ENCODE peak calls at places on chromosome 5, in four cellular contexts. E is left kidney, U is breast epithelium, W is Caki2. F is an unnamed sample.

GRCh38 chr5:56123531-56124243 is 109.4 kb downstream of the ANKRD55 start:
- DNase-seq in W (peak), E (peak), U (no peak), F (peak)

GRCh38 chr5:139635606-139636206 is 12.4 kb upstream of the CXXC5 start:
- DNase-seq in E (peak), U (no peak), W (peak), F (peak)

GRCh38 chr5:139294372-139295165 is 1.0 kb downstream of the MATR3 start:
- DNase-seq in U (peak), E (peak), W (peak), F (peak)

GRCh38 chr5:135243194-135244191 is 155.5 kb downstream of the MACROH2A1 start:
- DNase-seq in E (peak), W (no peak), U (peak), F (no peak)

GRCh38 chr5:10479226-10479721 is 37.6 kb downstream of the ROPN1L start:
- DNase-seq in E (no peak), W (peak), U (no peak), F (peak)

GRCh38 chr5:79849486-79850315 is 141.4 kb downstream of the MTX3 start:
- DNase-seq in E (no peak), U (no peak), W (no peak), F (no peak)

GRCh38 chr5:68396722-68397121 is 181.2 kb downstream of the PIK3R1 start:
- DNase-seq in E (peak), W (peak), U (no peak), F (no peak)

GRCh38 chr5:103466494-103466893 is 96.1 kb downstream of the NUDT12 start:
- DNase-seq in E (no peak), U (no peak), W (no peak), F (peak)

GRCh38 chr5:30525353-30525752 is 668.1 kb upstream of the CDH6 start:
- DNase-seq in W (no peak), U (no peak), E (no peak), F (no peak)

GRCh38 chr5:137090151-137090550 is 409.0 kb downstream of the SPOCK1 start:
- DNase-seq in U (no peak), E (no peak), W (no peak), F (no peak)

GRCh38 chr5:127596501-127596900 is 52.4 kb upstream of the CTXN3 start:
- DNase-seq in E (no peak), W (no peak), U (no peak), F (no peak)

GRCh38 chr5:116668361-116668760 is 93.7 kb upstream of the SEMA6A start:
- DNase-seq in E (no peak), W (no peak), U (no peak), F (no peak)

GRCh38 chr5:122941737-122942136 is 94.8 kb downstream of the PPIC start:
- DNase-seq in U (no peak), W (no peak), E (no peak), F (no peak)

GRCh38 chr5:81909677-81910076 is 62.1 kb upstream of the ATG10 start:
- DNase-seq in E (no peak), U (no peak), W (no peak), F (no peak)

GRCh38 chr5:10424124-10424731 is 17.5 kb upstream of the ROPN1L start:
- DNase-seq in E (peak), W (peak), U (no peak), F (no peak)

GRCh38 chr5:15798006-15798405 is 298.0 kb downstream of the FBXL7 start:
- DNase-seq in W (no peak), U (no peak), E (no peak), F (no peak)

GRCh38 chr5:130279386-130279785 is 375.1 kb downstream of the CHSY3 start:
- DNase-seq in W (no peak), E (no peak), U (no peak), F (no peak)

GRCh38 chr5:123414975-123415374 is 8.2 kb downstream of the CEP120 start:
- DNase-seq in E (no peak), U (no peak), W (no peak), F (no peak)

GRCh38 chr5:10762178-10762775 is 1.2 kb upstream of the DAP start:
- DNase-seq in U (no peak), W (no peak), E (no peak), F (no peak)

GRCh38 chr5:16456103-16456832 is 9.3 kb downstream of the ZNF622 start:
- DNase-seq in U (no peak), E (peak), W (peak), F (peak)

GRCh38 chr5:168612996-168613395 is 33.8 kb upstream of the PANK3 start:
- DNase-seq in E (no peak), W (no peak), U (no peak), F (peak)

GRCh38 chr5:5615569-5615968 is 193.1 kb downstream of the ICE1 start:
- DNase-seq in E (peak), W (no peak), U (no peak), F (no peak)

GRCh38 chr5:95986001-95986400 is 24.4 kb upstream of the ELL2 start:
- DNase-seq in U (no peak), E (no peak), W (no peak), F (no peak)

GRCh38 chr5:78627175-78627574 is 21.4 kb downstream of the LHFPL2 start:
- DNase-seq in U (no peak), W (no peak), E (peak), F (no peak)

GRCh38 chr5:138611295-138612220 is 36.4 kb upstream of the HSPA9 start:
- DNase-seq in W (no peak), U (no peak), E (peak), F (no peak)

GRCh38 chr5:151224372-151224771 is 480 bp upstream of the CCDC69 start:
- DNase-seq in W (no peak), U (no peak), E (no peak), F (no peak)

GRCh38 chr5:114311943-114312342 is 49.9 kb upstream of the KCNN2 start:
- DNase-seq in E (no peak), W (no peak), U (no peak), F (no peak)

GRCh38 chr5:1368756-1369155 is 23.9 kb upstream of the CLPTM1L start:
- DNase-seq in W (no peak), U (no peak), E (no peak), F (no peak)

GRCh38 chr5:148205044-148205813 is 2.4 kb downstream of the SPINK6 start:
- DNase-seq in U (no peak), E (no peak), W (no peak), F (no peak)

GRCh38 chr5:56814361-56814962 is 887 bp upstream of the MAP3K1 start:
- DNase-seq in W (peak), U (peak), E (peak), F (no peak)

GRCh38 chr5:57383093-57383861 is 99.3 kb downstream of the ACTBL2 start:
- DNase-seq in E (peak), W (peak), U (no peak), F (peak)

GRCh38 chr5:100694100-100694499 is 158.9 kb downstream of the FAM174A start:
- DNase-seq in E (no peak), W (no peak), U (no peak), F (no peak)

GRCh38 chr5:13356226-13356625 is 588.3 kb downstream of the DNAH5 start:
- DNase-seq in W (no peak), E (no peak), U (no peak), F (no peak)

GRCh38 chr5:108749130-108749861 is 1.6 kb downstream of the FER start:
- DNase-seq in U (no peak), W (peak), E (peak), F (no peak)

GRCh38 chr5:1090538-1090937 is 21.3 kb downstream of the SLC12A7 start:
- DNase-seq in W (no peak), U (no peak), E (no peak), F (no peak)

GRCh38 chr5:124596595-124597388 is 149.6 kb downstream of the ZNF608 start:
- DNase-seq in U (no peak), W (peak), E (no peak), F (peak)

GRCh38 chr5:124948062-124948753 is 201.8 kb upstream of the ZNF608 start:
- DNase-seq in W (no peak), E (peak), U (peak), F (no peak)

GRCh38 chr5:163509288-163510040 is 4.0 kb downstream of the MAT2B start:
- DNase-seq in E (peak), W (peak), U (peak), F (peak)

GRCh38 chr5:163564321-163564924 is 59.0 kb downstream of the MAT2B start:
- DNase-seq in W (peak), E (peak), U (peak), F (peak)